ENCODE peak calls at places on chromosomes 3 and 15, in eight cellular contexts. L is GM23338, I is GM23248, M is fibroblast of lung, A is IMR-90, O is neural progenitor cell, D is trophoblast cell, X is neuronal stem cell. Z is an unnamed sample.

GRCh38 chr3:83567935-83568334 is 1390.9 kb upstream of the CADM2 start:
- DNase-seq in L (peak; percentile 5), I (no peak), M (no peak), A (no peak), O (no peak), D (no peak), X (no peak), Z (no peak)

GRCh38 chr3:158830391-158830790 is 28.5 kb downstream of the MFSD1 start:
- DNase-seq in L (no peak), I (peak; percentile 56), M (peak; percentile 35), A (peak; percentile 48), O (no peak), D (no peak), X (no peak), Z (no peak)

GRCh38 chr3:120348065-120348980 is 831 bp downstream of the LRRC58 start:
- DNase-seq in L (peak; percentile 80), I (no peak), M (peak; percentile 4), A (peak; percentile 10), O (peak; percentile 11), D (peak; percentile 63), X (no peak), Z (peak; percentile 84)

GRCh38 chr3:43732747-43733425 is 42.1 kb downstream of the ABHD5 start:
- DNase-seq in L (no peak), I (peak; percentile 52), M (no peak), A (no peak), O (no peak), D (no peak), X (no peak), Z (no peak)

GRCh38 chr3:129375099-129375498 is 53.3 kb downstream of the EFCAB12 start:
- DNase-seq in L (no peak), I (no peak), M (no peak), A (no peak), O (no peak), D (no peak), X (no peak), Z (no peak)

GRCh38 chr3:105145516-105145915 is 221.2 kb upstream of the ALCAM start:
- DNase-seq in L (no peak), I (no peak), M (no peak), A (no peak), O (no peak), D (no peak), X (peak; percentile 17), Z (no peak)

GRCh38 chr15:59237854-59238252 is 31.2 kb downstream of the LDHAL6B start:
- DNase-seq in L (peak; percentile 28), I (peak; percentile 33), M (no peak), A (no peak), O (no peak), D (no peak), X (no peak), Z (no peak)

GRCh38 chr3:30347679-30348216 is 258.7 kb upstream of the TGFBR2 start:
- DNase-seq in L (no peak), I (peak; percentile 97), M (peak; percentile 79), A (peak; percentile 92), O (no peak), D (no peak), X (no peak), Z (peak; percentile 90)

GRCh38 chr15:71701808-71702207 is 108.5 kb upstream of the NR2E3 start:
- DNase-seq in L (no peak), I (no peak), M (no peak), A (no peak), O (no peak), D (no peak), X (no peak), Z (no peak)

GRCh38 chr15:58498821-58499580 is 67.2 kb downstream of the LIPC start:
- DNase-seq in L (no peak), I (peak; percentile 97), M (peak; percentile 85), A (peak; percentile 98), O (peak; percentile 12), D (peak; percentile 78), X (no peak), Z (peak; percentile 86)

GRCh38 chr3:189142527-189142926 is 29.2 kb upstream of the TPRG1 start:
- DNase-seq in L (no peak), I (no peak), M (no peak), A (no peak), O (no peak), D (no peak), X (no peak), Z (no peak)

GRCh38 chr3:100263583-100263982 is 2.8 kb downstream of the TBC1D23 start:
- DNase-seq in L (no peak), I (peak; percentile 76), M (no peak), A (no peak), O (no peak), D (peak; percentile 11), X (no peak), Z (peak; percentile 27)

GRCh38 chr3:124860599-124860998 is 26.6 kb downstream of the ITGB5 start:
- DNase-seq in L (no peak), I (peak; percentile 97), M (peak; percentile 89), A (peak; percentile 96), O (no peak), D (peak; percentile 33), X (no peak), Z (peak; percentile 86)

GRCh38 chr15:65303687-65304392 is 637 bp upstream of the RNU5B-1 start:
- DNase-seq in L (peak; percentile 81), I (peak; percentile 72), M (peak; percentile 68), A (peak; percentile 43), O (peak; percentile 81), D (peak; percentile 77), X (peak; percentile 48), Z (peak; percentile 88)

GRCh38 chr3:90016492-90017065 is 909.2 kb downstream of the EPHA3 start:
- DNase-seq in L (no peak), I (no peak), M (no peak), A (no peak), O (no peak), D (peak; percentile 3), X (no peak), Z (no peak)

GRCh38 chr15:25801586-25802284 is 61.4 kb downstream of the ATP10A start:
- DNase-seq in L (no peak), I (no peak), M (no peak), A (no peak), O (no peak), D (no peak), X (no peak), Z (peak; percentile 69)

GRCh38 chr3:160331127-160331937 is 67.7 kb downstream of the IFT80 start:
- DNase-seq in L (no peak), I (peak; percentile 86), M (peak; percentile 93), A (peak; percentile 93), O (no peak), D (no peak), X (no peak), Z (no peak)

GRCh38 chr15:43854801-43855200 is 28.0 kb downstream of the WDR76 start:
- DNase-seq in L (no peak), I (peak; percentile 48), M (peak; percentile 26), A (peak; percentile 15), O (no peak), D (no peak), X (no peak), Z (no peak)

GRCh38 chr3:148861277-148861869 is 3.7 kb upstream of the CPA3 start:
- DNase-seq in L (peak; percentile 52), I (peak; percentile 63), M (peak; percentile 74), A (peak; percentile 54), O (peak; percentile 50), D (peak; percentile 71), X (peak; percentile 9), Z (no peak)

DNA sequence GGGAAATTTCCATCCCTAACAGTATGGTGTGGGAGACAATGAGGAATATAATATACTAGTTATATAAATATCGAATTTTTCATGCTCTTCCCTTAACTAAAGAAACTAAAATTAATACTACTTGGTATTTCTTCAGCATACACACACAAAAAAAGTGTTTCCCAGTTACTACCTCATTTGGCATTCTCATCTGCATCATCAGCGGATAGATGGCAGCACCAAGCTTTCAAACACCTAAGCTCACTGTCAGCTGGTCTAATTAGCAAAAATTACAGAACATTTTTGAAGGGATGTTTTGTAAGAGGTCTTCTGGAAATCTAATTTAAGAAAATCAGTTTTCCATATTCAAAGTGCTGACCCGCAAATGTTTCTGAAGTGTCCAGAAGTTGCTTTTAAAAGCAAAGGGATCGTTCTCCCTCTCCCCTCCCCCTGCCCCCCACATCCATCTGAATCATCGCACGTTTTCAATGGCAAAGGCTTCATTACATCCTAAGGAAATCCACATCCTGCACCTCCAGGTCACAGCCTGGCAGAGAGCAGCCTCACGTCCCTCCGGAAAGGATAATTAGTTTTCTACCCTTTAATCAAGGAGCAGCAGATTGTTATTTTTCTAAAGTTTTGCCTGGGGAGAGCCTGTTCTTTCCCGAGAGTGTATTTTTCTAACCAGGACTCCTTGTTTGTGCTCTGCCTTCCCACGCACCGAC is 86.1 kb upstream of the SPATA12 start:
- DNase-seq in L (no peak), I (no peak), M (no peak), A (no peak), O (no peak), D (no peak), X (no peak), Z (no peak)
- H2AFZ ChIP-seq in L (no peak overlapping the region), I (no peak overlapping the region), M (no peak overlapping the region), A (no peak overlapping the region), O (no peak overlapping the region), D (no peak overlapping the region), X (peak overlapping the region; percentile 60), Z (peak overlapping the region; percentile 32)

GRCh38 chr3:114022145-114022544 is 34.2 kb downstream of the CCDC191 start:
- DNase-seq in L (no peak), I (no peak), M (no peak), A (no peak), O (no peak), D (no peak), X (no peak), Z (no peak)
- H3K27ac ChIP-seq in L (no peak overlapping the region), I (no peak overlapping the region), M (no peak overlapping the region), A (no peak overlapping the region), O (no peak overlapping the region), D (no peak overlapping the region), X (no peak overlapping the region), Z (no peak overlapping the region)

DNA sequence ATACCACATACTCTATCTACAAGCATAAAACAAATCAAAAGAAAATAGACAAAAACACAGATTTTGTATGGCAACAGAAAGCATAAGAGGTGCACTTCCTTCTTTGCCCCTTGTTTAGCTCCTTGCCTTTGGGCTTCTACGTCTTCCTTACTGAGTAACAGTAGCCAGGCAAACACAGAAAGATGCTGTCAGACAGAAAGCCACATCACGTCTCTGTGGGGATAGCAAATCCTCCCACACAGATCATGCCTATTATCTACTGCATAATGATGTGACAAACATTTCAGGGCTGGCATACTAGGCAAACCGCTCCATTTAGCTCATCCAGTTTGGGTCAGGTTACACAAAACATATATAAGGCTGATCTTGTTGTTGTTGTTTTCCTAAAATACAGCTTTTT is 92.7 kb downstream of the BOC start:
- DNase-seq in L (no peak), I (no peak), M (no peak), A (no peak), O (no peak), D (no peak), X (no peak), Z (no peak)
- H3K4me1 ChIP-seq in L (no peaks in the 10 kb centered on the region), I (peaks cover 10% of the 10 kb centered on the region), M (no peaks in the 10 kb centered on the region), A (no peaks in the 10 kb centered on the region), O (no peaks in the 10 kb centered on the region), D (no peaks in the 10 kb centered on the region), X (peaks cover 9% of the 10 kb centered on the region), Z (peaks cover 10% of the 10 kb centered on the region)

GRCh38 chr3:175445741-175446140 is 586.6 kb downstream of the NAALADL2 start:
- DNase-seq in L (no peak), I (no peak), M (no peak), A (no peak), O (no peak), D (no peak), X (no peak), Z (no peak)

GRCh38 chr3:175443682-175444081 is 584.5 kb downstream of the NAALADL2 start:
- DNase-seq in L (no peak), I (no peak), M (no peak), A (no peak), O (no peak), D (no peak), X (no peak), Z (no peak)
- H2AFZ ChIP-seq in L (no peak overlapping the region), I (no peak overlapping the region), M (no peak overlapping the region), A (no peak overlapping the region), O (no peak overlapping the region), D (no peak overlapping the region), X (no peak overlapping the region), Z (no peak overlapping the region)

Z was measured in osteoblast.